ENCODE peak calls at places on chromosomes 3 and 15, in four cellular contexts. One of them, this sample, is unnamed.

GRCh38 chr3:30286007-30286669 is 320.3 kb upstream of the TGFBR2 start:
- DNase-seq in esophagus muscularis mucosa: no peak
- DNase-seq in stomach: peak; percentile 77
- DNase-seq in GM12878: no peak
- DNase-seq in this sample: peak; percentile 60

GRCh38 chr3:192825657-192826200 is 91.9 kb downstream of the MB21D2 start:
- DNase-seq in esophagus muscularis mucosa: no peak
- DNase-seq in stomach: no peak
- DNase-seq in GM12878: no peak
- DNase-seq in this sample: no peak

GRCh38 chr3:98680723-98681122 is 82.4 kb upstream of the ST3GAL6 start:
- DNase-seq in esophagus muscularis mucosa: no peak
- DNase-seq in stomach: no peak
- DNase-seq in GM12878: no peak
- DNase-seq in this sample: no peak

GRCh38 chr15:80142646-80143045 is 10.2 kb upstream of the FAH start:
- DNase-seq in esophagus muscularis mucosa: no peak
- DNase-seq in stomach: no peak
- DNase-seq in GM12878: no peak
- DNase-seq in this sample: no peak

GRCh38 chr3:197372076-197372661 is 73.8 kb upstream of the DLG1 start:
- DNase-seq in esophagus muscularis mucosa: no peak
- DNase-seq in stomach: peak; percentile 39
- DNase-seq in GM12878: no peak
- DNase-seq in this sample: no peak

GRCh38 chr3:177860236-177860635 is 663.0 kb upstream of the TBL1XR1 start:
- DNase-seq in esophagus muscularis mucosa: no peak
- DNase-seq in stomach: no peak
- DNase-seq in GM12878: no peak
- DNase-seq in this sample: no peak

GRCh38 chr15:22257668-22258401 is 177.5 kb downstream of the OR4M2 start:
- DNase-seq in esophagus muscularis mucosa: no peak
- DNase-seq in stomach: no peak
- DNase-seq in GM12878: no peak
- DNase-seq in this sample: no peak

GRCh38 chr15:58475573-58476524 is 44.1 kb downstream of the LIPC start:
- DNase-seq in esophagus muscularis mucosa: no peak
- DNase-seq in stomach: no peak
- DNase-seq in GM12878: no peak
- DNase-seq in this sample: no peak

GRCh38 chr3:133742351-133743091 is 3.7 kb upstream of the TF start:
- DNase-seq in esophagus muscularis mucosa: no peak
- DNase-seq in stomach: no peak
- DNase-seq in GM12878: peak; percentile 7
- DNase-seq in this sample: no peak

GRCh38 chr3:100436951-100437350 is 35.6 kb downstream of the LNP1 start:
- DNase-seq in esophagus muscularis mucosa: no peak
- DNase-seq in stomach: no peak
- DNase-seq in GM12878: no peak
- DNase-seq in this sample: no peak

GRCh38 chr15:39396979-39397615 is 183.8 kb upstream of the THBS1 start:
- DNase-seq in esophagus muscularis mucosa: no peak
- DNase-seq in stomach: no peak
- DNase-seq in GM12878: no peak
- DNase-seq in this sample: no peak

GRCh38 chr3:182117583-182117982 is 405.9 kb downstream of the SOX2 start:
- DNase-seq in esophagus muscularis mucosa: no peak
- DNase-seq in stomach: no peak
- DNase-seq in GM12878: no peak
- DNase-seq in this sample: no peak

GRCh38 chr15:83571820-83572707 is 81.9 kb upstream of the ADAMTSL3 start:
- DNase-seq in esophagus muscularis mucosa: no peak
- DNase-seq in stomach: no peak
- DNase-seq in GM12878: no peak
- DNase-seq in this sample: no peak

GRCh38 chr3:183491923-183492848 is 63.3 kb downstream of the KLHL6 start:
- DNase-seq in esophagus muscularis mucosa: peak; percentile 34
- DNase-seq in stomach: no peak
- DNase-seq in GM12878: no peak
- DNase-seq in this sample: no peak

GRCh38 chr3:196135693-196136639 is 54.1 kb upstream of the TFRC start:
- DNase-seq in esophagus muscularis mucosa: no peak
- DNase-seq in stomach: no peak
- DNase-seq in GM12878: no peak
- DNase-seq in this sample: no peak

GRCh38 chr15:57306305-57306943 is 69.9 kb upstream of the CGNL1 start:
- DNase-seq in esophagus muscularis mucosa: peak; percentile 97
- DNase-seq in stomach: peak; percentile 92
- DNase-seq in GM12878: no peak
- DNase-seq in this sample: peak; percentile 90

DNA sequence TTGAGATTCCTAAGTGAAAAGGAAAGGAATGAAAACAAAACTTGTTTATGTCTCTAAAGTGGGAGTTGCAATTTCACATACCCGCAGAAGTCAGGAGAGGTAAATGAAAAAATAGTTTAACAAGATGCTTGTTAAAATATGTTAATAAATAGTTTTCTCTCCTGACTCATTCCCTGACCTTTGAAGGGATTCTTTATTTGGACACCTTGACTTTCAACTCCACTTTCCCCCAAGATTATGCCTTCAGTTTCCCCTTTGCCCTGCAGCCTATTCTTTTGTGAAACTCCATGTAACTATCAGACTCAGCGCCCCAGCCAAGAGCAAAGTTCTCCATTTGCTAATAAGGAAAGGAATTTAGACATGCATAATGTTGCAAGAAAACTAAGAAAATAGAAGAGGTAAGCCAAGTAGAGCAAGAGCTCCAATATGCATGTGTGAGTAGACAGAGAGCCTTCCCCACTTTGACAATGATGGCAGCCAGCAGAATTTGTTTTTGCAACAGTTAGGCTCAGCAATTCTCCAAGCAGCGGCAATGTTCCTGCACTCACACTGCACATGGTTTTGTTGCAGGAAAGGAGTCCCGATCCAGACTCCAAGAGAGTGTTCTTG is 61.2 kb downstream of the CD200 start:
- DNase-seq in esophagus muscularis mucosa: no peak
- DNase-seq in stomach: no peak
- DNase-seq in GM12878: no peak
- DNase-seq in this sample: no peak
- H3K4me1 ChIP-seq in esophagus muscularis mucosa: peaks cover 40% of the 10 kb centered on the region
- H3K4me1 ChIP-seq in stomach: peaks cover 26% of the 10 kb centered on the region
- H3K4me1 ChIP-seq in GM12878: peaks cover 6% of the 10 kb centered on the region
- H3K4me1 ChIP-seq in this sample: peaks cover 11% of the 10 kb centered on the region

DNA sequence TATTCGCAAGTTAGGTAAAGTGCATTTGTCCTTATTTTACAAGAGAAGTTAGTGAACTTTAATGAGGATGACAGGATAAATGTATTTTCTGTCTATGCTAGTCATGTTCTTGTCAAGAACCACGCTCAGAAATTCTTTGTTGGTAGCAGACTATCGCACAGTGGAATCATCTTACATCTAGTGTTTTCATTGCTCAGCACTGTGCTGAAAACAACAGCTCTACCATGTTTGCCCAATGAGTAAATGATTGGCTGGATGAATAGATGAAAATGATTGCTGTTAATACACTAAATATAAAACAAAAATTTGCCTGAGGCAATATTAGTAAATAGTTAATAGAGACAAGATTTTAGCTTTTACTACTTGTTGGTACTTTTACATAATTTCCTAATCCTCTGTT is 265.3 kb upstream of the GOLIM4 start:
- DNase-seq in esophagus muscularis mucosa: no peak
- DNase-seq in stomach: no peak
- DNase-seq in GM12878: no peak
- DNase-seq in this sample: no peak
- TF ChIP-seq EP300 in esophagus muscularis mucosa: no peak
- TF ChIP-seq EP300 in stomach: no peak
- TF ChIP-seq EP300 in GM12878: no peak
- TF ChIP-seq EP300 in this sample: no peak

GRCh38 chr3:71591106-71591505 is 7.6 kb upstream of the FOXP1 start:
- DNase-seq in esophagus muscularis mucosa: no peak
- DNase-seq in stomach: no peak
- DNase-seq in GM12878: no peak
- DNase-seq in this sample: no peak
- H3K4me1 ChIP-seq in esophagus muscularis mucosa: peaks cover 21% of the 10 kb centered on the region
- H3K4me1 ChIP-seq in stomach: peaks cover 8% of the 10 kb centered on the region
- H3K4me1 ChIP-seq in GM12878: no peaks in the 10 kb centered on the region
- H3K4me1 ChIP-seq in this sample: no peaks in the 10 kb centered on the region

GRCh38 chr15:60541784-60542617 is 63.1 kb upstream of the ICE2 start:
- DNase-seq in esophagus muscularis mucosa: no peak
- DNase-seq in stomach: no peak
- DNase-seq in GM12878: no peak
- DNase-seq in this sample: no peak
- TF ChIP-seq EP300 in esophagus muscularis mucosa: no peak
- TF ChIP-seq EP300 in stomach: no peak
- TF ChIP-seq EP300 in GM12878: no peak
- TF ChIP-seq EP300 in this sample: no peak

GRCh38 chr3:170346481-170347125 is 10.9 kb upstream of the SKIL start:
- DNase-seq in esophagus muscularis mucosa: no peak
- DNase-seq in stomach: no peak
- DNase-seq in GM12878: no peak
- DNase-seq in this sample: no peak
- H3K4me1 ChIP-seq in esophagus muscularis mucosa: no peaks in the 10 kb centered on the region
- H3K4me1 ChIP-seq in stomach: no peaks in the 10 kb centered on the region
- H3K4me1 ChIP-seq in GM12878: peaks cover 26% of the 10 kb centered on the region
- H3K4me1 ChIP-seq in this sample: peaks cover 2% of the 10 kb centered on the region

GRCh38 chr3:159416854-159417253 is 571.8 kb upstream of the IL12A start:
- DNase-seq in esophagus muscularis mucosa: no peak
- DNase-seq in stomach: no peak
- DNase-seq in GM12878: no peak
- DNase-seq in this sample: no peak
- TF ChIP-seq EP300 in esophagus muscularis mucosa: no peak
- TF ChIP-seq EP300 in stomach: no peak
- TF ChIP-seq EP300 in GM12878: no peak
- TF ChIP-seq EP300 in this sample: no peak

DNA sequence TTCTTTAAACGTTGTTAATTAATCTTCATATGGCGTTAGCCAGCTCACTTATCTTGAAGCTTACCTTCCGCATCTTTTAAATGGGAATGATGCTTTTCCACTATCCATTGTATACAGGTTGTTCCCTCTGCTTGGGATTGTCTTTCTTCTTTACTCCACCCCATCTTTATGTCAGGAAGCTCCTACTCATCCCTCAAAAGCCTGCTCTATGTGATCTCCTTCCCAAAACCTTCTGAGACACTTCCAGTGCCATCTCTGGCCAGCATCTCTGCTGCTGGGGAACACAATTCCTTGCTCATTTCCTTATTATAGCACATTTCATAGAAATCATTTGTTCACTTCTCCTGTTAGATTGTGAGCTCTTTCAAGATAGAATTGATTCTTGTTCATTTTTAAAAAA is 4.3 kb downstream of the RASA2 start:
- DNase-seq in esophagus muscularis mucosa: no peak
- DNase-seq in stomach: no peak
- DNase-seq in GM12878: no peak
- DNase-seq in this sample: no peak
- H3K4me1 ChIP-seq in esophagus muscularis mucosa: peaks cover 15% of the 10 kb centered on the region
- H3K4me1 ChIP-seq in stomach: peaks cover 62% of the 10 kb centered on the region
- H3K4me1 ChIP-seq in GM12878: peaks cover 12% of the 10 kb centered on the region
- H3K4me1 ChIP-seq in this sample: peaks cover 3% of the 10 kb centered on the region

GRCh38 chr15:62726461-62726860 is 316.1 kb upstream of the TPM1 start:
- DNase-seq in esophagus muscularis mucosa: no peak
- DNase-seq in stomach: no peak
- DNase-seq in GM12878: no peak
- DNase-seq in this sample: no peak
- TF ChIP-seq EP300 in esophagus muscularis mucosa: no peak
- TF ChIP-seq EP300 in stomach: no peak
- TF ChIP-seq EP300 in GM12878: no peak
- TF ChIP-seq EP300 in this sample: no peak

This sample was measured in ovary.